ENCODE peak calls at places on chromosomes 13 and 19, in five cellular contexts. One of them, this sample, is unnamed.

GRCh38 chr13:32905063-32905863 is 111.0 kb upstream of the KL start:
- DNase-seq in tibial nerve: no peak
- DNase-seq in CD4-positive, alpha-beta T cell: no peak
- DNase-seq in fibroblast of lung: no peak
- DNase-seq in astrocyte: peak
- DNase-seq in this sample: no peak

GRCh38 chr19:17932485-17933338 is at the start of gene CCDC124:
- DNase-seq in CD4-positive, alpha-beta T cell: peak
- DNase-seq in fibroblast of lung: peak
- DNase-seq in tibial nerve: peak
- DNase-seq in astrocyte: peak
- DNase-seq in this sample: peak

GRCh38 chr13:34207334-34207733 is 389.4 kb downstream of the RFC3 start:
- DNase-seq in astrocyte: peak
- DNase-seq in fibroblast of lung: peak
- DNase-seq in tibial nerve: no peak
- DNase-seq in CD4-positive, alpha-beta T cell: no peak
- DNase-seq in this sample: no peak

GRCh38 chr13:55087085-55087484 is 2053.6 kb upstream of the PRR20A start:
- DNase-seq in CD4-positive, alpha-beta T cell: no peak
- DNase-seq in fibroblast of lung: no peak
- DNase-seq in tibial nerve: no peak
- DNase-seq in astrocyte: no peak
- DNase-seq in this sample: no peak

GRCh38 chr13:31468114-31468902 is 268.5 kb downstream of the B3GLCT start:
- DNase-seq in tibial nerve: no peak
- DNase-seq in astrocyte: no peak
- DNase-seq in CD4-positive, alpha-beta T cell: no peak
- DNase-seq in fibroblast of lung: no peak
- DNase-seq in this sample: no peak

GRCh38 chr13:113943821-113944565 is 29.9 kb downstream of the C13orf46 start:
- DNase-seq in fibroblast of lung: no peak
- DNase-seq in tibial nerve: no peak
- DNase-seq in CD4-positive, alpha-beta T cell: no peak
- DNase-seq in astrocyte: no peak
- DNase-seq in this sample: no peak

GRCh38 chr19:35346193-35347052 is 1.3 kb upstream of the FFAR1 start:
- DNase-seq in tibial nerve: peak
- DNase-seq in astrocyte: no peak
- DNase-seq in CD4-positive, alpha-beta T cell: peak
- DNase-seq in fibroblast of lung: no peak
- DNase-seq in this sample: no peak

GRCh38 chr13:82076421-82076820 is 1735.5 kb upstream of the SPRY2 start:
- DNase-seq in tibial nerve: no peak
- DNase-seq in fibroblast of lung: no peak
- DNase-seq in astrocyte: no peak
- DNase-seq in CD4-positive, alpha-beta T cell: no peak
- DNase-seq in this sample: no peak

GRCh38 chr13:50511877-50512332 is 331.6 kb downstream of the DLEU7 start:
- DNase-seq in tibial nerve: no peak
- DNase-seq in CD4-positive, alpha-beta T cell: no peak
- DNase-seq in astrocyte: no peak
- DNase-seq in fibroblast of lung: no peak
- DNase-seq in this sample: no peak

GRCh38 chr19:53659292-53659691 is 27.5 kb downstream of the DPRX start:
- DNase-seq in CD4-positive, alpha-beta T cell: no peak
- DNase-seq in astrocyte: no peak
- DNase-seq in tibial nerve: no peak
- DNase-seq in fibroblast of lung: no peak
- DNase-seq in this sample: no peak

GRCh38 chr19:52533901-52534300 is 6.4 kb downstream of the ZNF808 start:
- DNase-seq in CD4-positive, alpha-beta T cell: no peak
- DNase-seq in tibial nerve: no peak
- DNase-seq in astrocyte: no peak
- DNase-seq in fibroblast of lung: no peak
- DNase-seq in this sample: no peak

GRCh38 chr19:3783660-3784584 is 2.3 kb downstream of the MATK start:
- DNase-seq in fibroblast of lung: no peak
- DNase-seq in tibial nerve: no peak
- DNase-seq in CD4-positive, alpha-beta T cell: peak
- DNase-seq in astrocyte: no peak
- DNase-seq in this sample: no peak

GRCh38 chr19:51341976-51342580 is at the start of gene VSIG10L:
- DNase-seq in CD4-positive, alpha-beta T cell: no peak
- DNase-seq in fibroblast of lung: no peak
- DNase-seq in tibial nerve: no peak
- DNase-seq in astrocyte: no peak
- DNase-seq in this sample: no peak

GRCh38 chr13:108964601-108965000 is 335.2 kb downstream of the MYO16 start:
- DNase-seq in tibial nerve: no peak
- DNase-seq in astrocyte: peak
- DNase-seq in CD4-positive, alpha-beta T cell: no peak
- DNase-seq in fibroblast of lung: no peak
- DNase-seq in this sample: no peak

GRCh38 chr19:19420570-19421301 is 15.3 kb downstream of the GATAD2A start:
- DNase-seq in astrocyte: peak
- DNase-seq in tibial nerve: no peak
- DNase-seq in CD4-positive, alpha-beta T cell: no peak
- DNase-seq in fibroblast of lung: no peak
- DNase-seq in this sample: no peak

GRCh38 chr19:12918253-12918652 is 840 bp downstream of the SYCE2 start:
- DNase-seq in fibroblast of lung: no peak
- DNase-seq in CD4-positive, alpha-beta T cell: no peak
- DNase-seq in astrocyte: no peak
- DNase-seq in tibial nerve: no peak
- DNase-seq in this sample: no peak

GRCh38 chr19:12907166-12907565 is 11.9 kb downstream of the SYCE2 start:
- DNase-seq in astrocyte: no peak
- DNase-seq in CD4-positive, alpha-beta T cell: no peak
- DNase-seq in fibroblast of lung: no peak
- DNase-seq in tibial nerve: no peak
- DNase-seq in this sample: no peak

GRCh38 chr19:12913871-12914690 is 5.0 kb downstream of the SYCE2 start:
- DNase-seq in CD4-positive, alpha-beta T cell: peak
- DNase-seq in astrocyte: peak
- DNase-seq in tibial nerve: peak
- DNase-seq in fibroblast of lung: peak
- DNase-seq in this sample: no peak

DNA sequence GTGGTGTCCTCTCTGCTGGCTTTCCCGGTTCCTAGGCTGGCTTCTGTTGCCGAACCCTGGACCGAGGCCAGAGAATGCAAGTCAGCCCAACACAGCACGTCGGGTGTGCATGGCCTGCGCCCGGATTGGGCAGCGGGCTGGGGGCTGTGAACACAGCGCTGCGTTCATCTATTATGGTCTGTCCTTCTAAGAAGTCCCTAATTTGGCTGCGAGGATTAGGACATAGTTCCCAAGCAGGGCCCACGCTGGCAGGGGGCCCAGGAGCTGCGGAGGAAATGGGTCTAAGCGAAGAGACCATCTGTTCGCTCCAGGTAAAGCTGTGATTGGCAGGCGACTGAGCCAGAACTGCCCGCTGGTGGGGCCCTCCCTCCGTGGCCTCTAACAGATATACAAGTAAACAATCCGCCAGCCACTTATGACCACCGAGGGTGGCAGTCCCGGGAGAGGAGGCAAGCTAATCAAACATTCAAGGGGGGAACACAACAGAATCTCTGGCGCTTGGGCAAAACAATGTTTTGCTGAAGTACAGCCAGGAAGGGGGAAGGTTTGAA is 6.0 kb downstream of the SYCE2 start:
- DNase-seq in astrocyte: peak
- DNase-seq in fibroblast of lung: peak
- DNase-seq in tibial nerve: peak
- DNase-seq in CD4-positive, alpha-beta T cell: no peak
- DNase-seq in this sample: peak
- H3K27ac ChIP-seq in astrocyte: no peak
- H3K27ac ChIP-seq in fibroblast of lung: no peak
- H3K27ac ChIP-seq in tibial nerve: peak
- H3K27ac ChIP-seq in CD4-positive, alpha-beta T cell: no peak
- H3K27ac ChIP-seq in this sample: peak

DNA sequence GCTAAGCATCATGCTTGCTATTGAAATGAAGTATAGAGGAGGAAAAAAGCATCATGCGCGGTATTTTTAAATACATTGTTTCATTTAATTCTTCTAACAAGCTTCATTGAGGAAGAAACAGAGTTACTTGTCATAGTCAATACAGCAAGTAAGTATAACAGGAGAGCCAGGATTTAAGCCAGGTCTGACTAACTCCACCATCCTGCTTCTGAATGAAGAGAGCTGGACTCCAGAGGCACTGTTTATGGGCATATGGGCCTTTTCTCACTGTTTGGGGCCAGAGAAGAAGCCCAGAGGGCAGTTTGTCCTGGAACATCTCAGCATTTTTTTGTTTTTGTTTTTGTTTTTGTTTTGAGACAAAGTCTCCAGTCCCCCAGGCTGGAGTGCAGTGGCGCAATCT is 7.9 kb downstream of the SAMD4B start:
- DNase-seq in tibial nerve: no peak
- DNase-seq in fibroblast of lung: no peak
- DNase-seq in astrocyte: no peak
- DNase-seq in CD4-positive, alpha-beta T cell: no peak
- DNase-seq in this sample: no peak
- H3K27ac ChIP-seq in tibial nerve: peak
- H3K27ac ChIP-seq in fibroblast of lung: no peak
- H3K27ac ChIP-seq in astrocyte: no peak
- H3K27ac ChIP-seq in CD4-positive, alpha-beta T cell: no peak
- H3K27ac ChIP-seq in this sample: peak

GRCh38 chr13:43574601-43575000 is 212.2 kb downstream of the ENOX1 start:
- DNase-seq in astrocyte: peak
- DNase-seq in fibroblast of lung: no peak
- DNase-seq in tibial nerve: no peak
- DNase-seq in CD4-positive, alpha-beta T cell: no peak
- DNase-seq in this sample: no peak
- H3K27ac ChIP-seq in astrocyte: no peak
- H3K27ac ChIP-seq in fibroblast of lung: no peak
- H3K27ac ChIP-seq in tibial nerve: peak
- H3K27ac ChIP-seq in CD4-positive, alpha-beta T cell: no peak
- H3K27ac ChIP-seq in this sample: no peak

GRCh38 chr19:984165-984967 is at the start of gene WDR18:
- DNase-seq in tibial nerve: peak
- DNase-seq in fibroblast of lung: peak
- DNase-seq in CD4-positive, alpha-beta T cell: peak
- DNase-seq in astrocyte: peak
- DNase-seq in this sample: peak
- H3K27ac ChIP-seq in tibial nerve: peak
- H3K27ac ChIP-seq in fibroblast of lung: peak
- H3K27ac ChIP-seq in CD4-positive, alpha-beta T cell: peak
- H3K27ac ChIP-seq in astrocyte: peak
- H3K27ac ChIP-seq in this sample: peak

GRCh38 chr19:47391510-47392223 is 27.7 kb downstream of the MEIS3 start:
- DNase-seq in CD4-positive, alpha-beta T cell: peak
- DNase-seq in astrocyte: peak
- DNase-seq in fibroblast of lung: peak
- DNase-seq in tibial nerve: peak
- DNase-seq in this sample: peak
- H3K27ac ChIP-seq in CD4-positive, alpha-beta T cell: no peak
- H3K27ac ChIP-seq in astrocyte: no peak
- H3K27ac ChIP-seq in fibroblast of lung: no peak
- H3K27ac ChIP-seq in tibial nerve: no peak
- H3K27ac ChIP-seq in this sample: no peak

GRCh38 chr13:21539687-21540086 is 64.3 kb downstream of the MICU2 start:
- DNase-seq in CD4-positive, alpha-beta T cell: no peak
- DNase-seq in fibroblast of lung: no peak
- DNase-seq in tibial nerve: no peak
- DNase-seq in astrocyte: no peak
- DNase-seq in this sample: no peak

GRCh38 chr13:21534760-21535159 is 69.2 kb downstream of the MICU2 start:
- DNase-seq in tibial nerve: no peak
- DNase-seq in CD4-positive, alpha-beta T cell: no peak
- DNase-seq in astrocyte: no peak
- DNase-seq in fibroblast of lung: no peak
- DNase-seq in this sample: no peak

GRCh38 chr13:21538280-21538679 is 65.7 kb downstream of the MICU2 start:
- DNase-seq in tibial nerve: no peak
- DNase-seq in fibroblast of lung: no peak
- DNase-seq in CD4-positive, alpha-beta T cell: no peak
- DNase-seq in astrocyte: no peak
- DNase-seq in this sample: no peak

GRCh38 chr13:21538753-21539152 is 65.2 kb downstream of the MICU2 start:
- DNase-seq in CD4-positive, alpha-beta T cell: no peak
- DNase-seq in fibroblast of lung: no peak
- DNase-seq in astrocyte: no peak
- DNase-seq in tibial nerve: no peak
- DNase-seq in this sample: no peak

DNA sequence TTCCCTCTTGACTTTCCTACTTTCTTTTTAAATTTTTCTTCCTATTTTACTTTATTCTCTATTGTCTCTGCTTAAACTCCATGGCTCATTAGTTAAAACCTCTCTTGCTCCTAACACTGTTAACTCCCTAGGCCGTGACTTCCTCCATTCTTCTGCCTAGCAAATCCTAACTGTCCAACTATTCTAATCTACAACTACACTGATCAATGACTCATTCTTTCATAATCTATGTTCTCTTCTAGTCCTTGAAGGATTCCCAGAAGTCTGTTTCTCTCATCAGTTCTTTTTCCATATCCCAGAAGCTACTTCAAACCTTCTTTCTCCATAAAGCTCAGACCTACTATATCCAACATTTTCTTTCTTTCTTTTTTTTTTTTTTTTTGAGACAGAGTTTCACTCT is 66.9 kb downstream of the MICU2 start:
- DNase-seq in fibroblast of lung: peak
- DNase-seq in CD4-positive, alpha-beta T cell: no peak
- DNase-seq in tibial nerve: no peak
- DNase-seq in astrocyte: no peak
- DNase-seq in this sample: no peak
- H3K27ac ChIP-seq in fibroblast of lung: no peak
- H3K27ac ChIP-seq in CD4-positive, alpha-beta T cell: no peak
- H3K27ac ChIP-seq in tibial nerve: no peak
- H3K27ac ChIP-seq in astrocyte: no peak
- H3K27ac ChIP-seq in this sample: no peak

DNA sequence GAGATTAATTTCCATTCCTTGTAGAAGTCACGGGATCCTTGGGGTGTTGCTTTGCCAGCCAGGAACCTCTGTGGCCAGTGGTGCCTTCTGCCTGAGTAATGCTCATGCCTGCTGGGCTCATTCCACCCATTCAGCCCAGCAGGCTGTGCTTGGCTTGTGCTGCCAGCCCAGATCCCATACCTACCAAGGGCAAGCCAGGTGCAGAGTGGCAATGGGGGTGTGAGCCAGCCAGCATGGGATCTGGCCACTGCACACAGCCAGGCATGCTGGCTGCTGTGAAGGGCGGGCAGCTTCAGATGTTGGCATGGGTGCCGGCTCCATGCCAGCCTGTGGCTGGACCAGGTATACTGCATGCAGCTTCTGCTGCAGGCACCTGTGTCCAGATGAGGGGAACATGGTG is 42.5 kb downstream of the WDFY2 start:
- DNase-seq in fibroblast of lung: no peak
- DNase-seq in tibial nerve: no peak
- DNase-seq in CD4-positive, alpha-beta T cell: no peak
- DNase-seq in astrocyte: no peak
- DNase-seq in this sample: no peak
- H3K27ac ChIP-seq in fibroblast of lung: no peak
- H3K27ac ChIP-seq in tibial nerve: peak
- H3K27ac ChIP-seq in CD4-positive, alpha-beta T cell: no peak
- H3K27ac ChIP-seq in astrocyte: no peak
- H3K27ac ChIP-seq in this sample: peak

GRCh38 chr13:83780201-83780600 is 102.1 kb downstream of the SLITRK1 start:
- DNase-seq in tibial nerve: no peak
- DNase-seq in CD4-positive, alpha-beta T cell: no peak
- DNase-seq in fibroblast of lung: peak
- DNase-seq in astrocyte: peak
- DNase-seq in this sample: no peak
- H3K27ac ChIP-seq in tibial nerve: no peak
- H3K27ac ChIP-seq in CD4-positive, alpha-beta T cell: no peak
- H3K27ac ChIP-seq in fibroblast of lung: no peak
- H3K27ac ChIP-seq in astrocyte: no peak
- H3K27ac ChIP-seq in this sample: no peak

This sample was measured in substantia nigra.